ENCODE peak calls at places on chromosomes 4 and X, in eight cellular contexts. One of them, this sample, is unnamed.

GRCh38 chr4:125421547-125421946 is 106.8 kb downstream of the FAT4 start:
- DNase-seq in GM12878: no peak
- DNase-seq in HCT116: no peak
- DNase-seq in GM23338: no peak
- DNase-seq in H1: no peak
- DNase-seq in endothelial cell of umbilical vein: peak; percentile 68
- DNase-seq in HepG2: no peak
- DNase-seq in K562: no peak
- DNase-seq in this sample: no peak

GRCh38 chr4:19002170-19002569 is 980.6 kb upstream of the LCORL start:
- DNase-seq in GM12878: no peak
- DNase-seq in HepG2: no peak
- DNase-seq in GM23338: peak; percentile 41
- DNase-seq in endothelial cell of umbilical vein: no peak
- DNase-seq in H1: no peak
- DNase-seq in HCT116: no peak
- DNase-seq in K562: no peak
- DNase-seq in this sample: no peak

GRCh38 chrX:123219916-123220315 is 35.8 kb downstream of the GRIA3 start:
- DNase-seq in HepG2: peak; percentile 11
- DNase-seq in H1: no peak
- DNase-seq in GM12878: no peak
- DNase-seq in K562: no peak
- DNase-seq in endothelial cell of umbilical vein: no peak
- DNase-seq in HCT116: no peak
- DNase-seq in GM23338: peak; percentile 5
- DNase-seq in this sample: no peak

GRCh38 chrX:21798677-21799219 is 40.7 kb upstream of the MBTPS2 start:
- DNase-seq in H1: no peak
- DNase-seq in GM23338: no peak
- DNase-seq in HepG2: peak; percentile 66
- DNase-seq in HCT116: peak; percentile 84
- DNase-seq in K562: no peak
- DNase-seq in endothelial cell of umbilical vein: no peak
- DNase-seq in GM12878: no peak
- DNase-seq in this sample: no peak

GRCh38 chr4:4327652-4328121 is 37.6 kb downstream of the ZBTB49 start:
- DNase-seq in endothelial cell of umbilical vein: peak; percentile 10
- DNase-seq in GM23338: peak; percentile 91
- DNase-seq in GM12878: no peak
- DNase-seq in K562: peak; percentile 81
- DNase-seq in HepG2: peak; percentile 62
- DNase-seq in H1: peak; percentile 86
- DNase-seq in HCT116: no peak
- DNase-seq in this sample: no peak

GRCh38 chrX:124507276-124507675 is 160.9 kb downstream of the SH2D1A start:
- DNase-seq in HepG2: no peak
- DNase-seq in HCT116: no peak
- DNase-seq in endothelial cell of umbilical vein: no peak
- DNase-seq in GM12878: no peak
- DNase-seq in GM23338: no peak
- DNase-seq in H1: no peak
- DNase-seq in K562: no peak
- DNase-seq in this sample: no peak

GRCh38 chr4:55397024-55397520 is 1.3 kb downstream of the TMEM165 start:
- DNase-seq in endothelial cell of umbilical vein: peak; percentile 28
- DNase-seq in HepG2: no peak
- DNase-seq in H1: no peak
- DNase-seq in GM12878: no peak
- DNase-seq in HCT116: no peak
- DNase-seq in GM23338: no peak
- DNase-seq in K562: no peak
- DNase-seq in this sample: no peak

GRCh38 chrX:1435241-1435900 is 17.3 kb downstream of the ASMTL start:
- DNase-seq in GM23338: no peak
- DNase-seq in H1: no peak
- DNase-seq in HCT116: no peak
- DNase-seq in HepG2: no peak
- DNase-seq in GM12878: no peak
- DNase-seq in K562: no peak
- DNase-seq in endothelial cell of umbilical vein: no peak
- DNase-seq in this sample: no peak

GRCh38 chrX:15204130-15204751 is 65.6 kb downstream of the ASB9 start:
- DNase-seq in HepG2: no peak
- DNase-seq in K562: no peak
- DNase-seq in GM23338: no peak
- DNase-seq in H1: no peak
- DNase-seq in HCT116: no peak
- DNase-seq in GM12878: peak; percentile 33
- DNase-seq in endothelial cell of umbilical vein: no peak
- DNase-seq in this sample: no peak

GRCh38 chr4:5924466-5925125 is 31.7 kb upstream of the CRMP1 start:
- DNase-seq in GM23338: no peak
- DNase-seq in GM12878: no peak
- DNase-seq in HepG2: no peak
- DNase-seq in K562: no peak
- DNase-seq in HCT116: no peak
- DNase-seq in H1: no peak
- DNase-seq in endothelial cell of umbilical vein: no peak
- DNase-seq in this sample: no peak
- TF ChIP-seq EZH2 in GM23338: no peak
- TF ChIP-seq EZH2 in GM12878: no peak
- TF ChIP-seq EZH2 in HepG2: no peak
- TF ChIP-seq EZH2 in K562: no peak
- TF ChIP-seq EZH2 in HCT116: no peak
- TF ChIP-seq EZH2 in H1: no peak
- TF ChIP-seq EZH2 in endothelial cell of umbilical vein: no peak
- TF ChIP-seq EZH2 in this sample: no peak

GRCh38 chrX:152735101-152735500 is 1.5 kb downstream of the MAGEA12 start:
- DNase-seq in HCT116: no peak
- DNase-seq in HepG2: no peak
- DNase-seq in H1: no peak
- DNase-seq in endothelial cell of umbilical vein: no peak
- DNase-seq in K562: peak; percentile 5
- DNase-seq in GM12878: no peak
- DNase-seq in GM23338: no peak
- DNase-seq in this sample: no peak

GRCh38 chrX:152738560-152738959 is 5.0 kb downstream of the MAGEA12 start:
- DNase-seq in K562: no peak
- DNase-seq in GM23338: no peak
- DNase-seq in HepG2: no peak
- DNase-seq in endothelial cell of umbilical vein: no peak
- DNase-seq in HCT116: no peak
- DNase-seq in H1: no peak
- DNase-seq in GM12878: no peak
- DNase-seq in this sample: no peak

GRCh38 chrX:152735860-152736511 is 2.4 kb downstream of the MAGEA12 start:
- DNase-seq in GM23338: no peak
- DNase-seq in K562: no peak
- DNase-seq in HCT116: no peak
- DNase-seq in HepG2: no peak
- DNase-seq in H1: no peak
- DNase-seq in GM12878: no peak
- DNase-seq in endothelial cell of umbilical vein: no peak
- DNase-seq in this sample: no peak

DNA sequence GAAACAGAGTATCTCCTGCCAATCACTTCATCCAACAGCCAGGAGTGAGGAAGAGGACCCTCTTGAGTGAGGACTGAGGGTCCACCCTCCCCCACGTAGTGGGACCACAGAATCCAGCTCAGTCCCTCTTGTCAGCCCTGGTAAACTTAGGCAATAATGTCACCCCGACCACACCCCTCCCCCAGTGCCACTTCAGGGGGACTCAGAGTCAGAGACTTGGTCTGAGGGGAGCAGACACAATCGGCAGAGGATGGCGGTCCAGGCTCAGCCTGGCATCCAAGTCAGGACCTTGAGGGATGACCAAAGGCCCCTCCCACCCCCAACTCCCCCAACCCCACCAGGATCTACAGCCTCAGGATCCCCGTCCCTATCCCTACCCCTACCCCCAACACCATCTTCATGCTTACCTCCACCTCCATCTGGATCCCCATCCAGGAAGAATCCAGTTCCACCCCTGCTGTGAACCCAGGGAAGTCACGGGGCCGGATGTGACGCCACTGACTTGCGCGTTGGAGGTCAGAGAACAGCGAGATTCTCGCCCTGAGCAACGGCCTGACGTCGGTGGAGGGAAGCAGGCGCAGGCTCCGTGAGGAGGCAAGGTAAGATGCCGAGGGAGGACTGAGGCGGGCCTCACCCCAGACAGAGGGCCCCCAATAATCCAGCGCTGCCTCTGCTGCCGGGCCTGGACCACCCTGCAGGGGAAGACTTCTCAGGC is at the start of the genes CSAG1 and MAGEA12:
- DNase-seq in HCT116: no peak
- DNase-seq in K562: peak; percentile 75
- DNase-seq in H1: no peak
- DNase-seq in GM12878: no peak
- DNase-seq in HepG2: no peak
- DNase-seq in endothelial cell of umbilical vein: no peak
- DNase-seq in GM23338: no peak
- DNase-seq in this sample: no peak
- TF ChIP-seq POLR2AphosphoS5 in HCT116: no peak
- TF ChIP-seq POLR2AphosphoS5 in K562: peak; percentile 54
- TF ChIP-seq POLR2AphosphoS5 in H1: no peak
- TF ChIP-seq POLR2AphosphoS5 in GM12878: no peak
- TF ChIP-seq POLR2AphosphoS5 in HepG2: no peak
- TF ChIP-seq POLR2AphosphoS5 in endothelial cell of umbilical vein: no peak
- TF ChIP-seq POLR2AphosphoS5 in GM23338: no peak
- TF ChIP-seq POLR2AphosphoS5 in this sample: no peak

DNA sequence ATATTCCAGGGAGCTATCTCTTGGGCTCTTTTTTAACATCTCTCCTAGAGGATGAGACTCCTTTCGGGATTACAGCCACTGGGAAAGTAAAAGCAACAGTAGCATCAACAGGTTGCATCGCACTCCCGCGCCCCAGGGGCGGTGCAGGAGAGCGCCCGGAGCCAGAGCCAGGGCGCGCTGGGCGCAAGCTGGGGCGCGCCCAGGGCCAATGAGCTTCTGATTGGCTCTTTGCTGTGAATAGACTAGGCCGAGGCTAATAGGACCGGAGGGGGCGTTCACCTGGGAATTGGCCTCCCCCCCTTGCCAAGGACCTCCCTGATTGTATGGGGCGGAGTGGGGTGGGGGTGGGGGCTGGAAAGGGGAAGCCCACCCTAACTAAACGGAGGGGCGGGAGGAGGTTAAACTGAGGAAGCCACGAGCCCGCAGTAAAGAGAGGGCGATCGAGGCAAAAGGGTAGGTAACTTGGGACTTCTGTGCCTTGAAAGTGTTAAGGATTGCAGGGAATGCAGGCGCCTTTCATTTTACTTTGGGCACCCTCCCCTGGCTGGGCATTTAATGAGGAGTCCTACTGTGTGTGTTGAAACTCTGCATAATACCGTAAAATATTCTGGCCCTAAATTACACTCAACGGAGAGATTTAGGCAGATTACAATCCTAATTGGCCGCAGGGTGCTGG is 1.1 kb upstream of the ATOH1 start:
- DNase-seq in HepG2: no peak
- DNase-seq in GM23338: peak; percentile 92
- DNase-seq in H1: peak; percentile 78
- DNase-seq in GM12878: no peak
- DNase-seq in HCT116: no peak
- DNase-seq in endothelial cell of umbilical vein: no peak
- DNase-seq in K562: no peak
- DNase-seq in this sample: no peak
- TF ChIP-seq EZH2 in HepG2: no peak
- TF ChIP-seq EZH2 in GM23338: no peak
- TF ChIP-seq EZH2 in H1: peak; percentile 45
- TF ChIP-seq EZH2 in GM12878: no peak
- TF ChIP-seq EZH2 in HCT116: no peak
- TF ChIP-seq EZH2 in endothelial cell of umbilical vein: no peak
- TF ChIP-seq EZH2 in K562: no peak
- TF ChIP-seq EZH2 in this sample: no peak

GRCh38 chr4:1345905-1346780 is 865 bp upstream of the UVSSA start:
- DNase-seq in endothelial cell of umbilical vein: peak; percentile 61
- DNase-seq in H1: peak; percentile 59
- DNase-seq in GM12878: no peak
- DNase-seq in K562: peak; percentile 66
- DNase-seq in HepG2: peak; percentile 34
- DNase-seq in GM23338: peak; percentile 76
- DNase-seq in HCT116: no peak
- DNase-seq in this sample: no peak
- TF ChIP-seq POLR2AphosphoS5 in endothelial cell of umbilical vein: no peak
- TF ChIP-seq POLR2AphosphoS5 in H1: no peak
- TF ChIP-seq POLR2AphosphoS5 in GM12878: no peak
- TF ChIP-seq POLR2AphosphoS5 in K562: no peak
- TF ChIP-seq POLR2AphosphoS5 in HepG2: no peak
- TF ChIP-seq POLR2AphosphoS5 in GM23338: no peak
- TF ChIP-seq POLR2AphosphoS5 in HCT116: peak; percentile 74
- TF ChIP-seq POLR2AphosphoS5 in this sample: no peak

DNA sequence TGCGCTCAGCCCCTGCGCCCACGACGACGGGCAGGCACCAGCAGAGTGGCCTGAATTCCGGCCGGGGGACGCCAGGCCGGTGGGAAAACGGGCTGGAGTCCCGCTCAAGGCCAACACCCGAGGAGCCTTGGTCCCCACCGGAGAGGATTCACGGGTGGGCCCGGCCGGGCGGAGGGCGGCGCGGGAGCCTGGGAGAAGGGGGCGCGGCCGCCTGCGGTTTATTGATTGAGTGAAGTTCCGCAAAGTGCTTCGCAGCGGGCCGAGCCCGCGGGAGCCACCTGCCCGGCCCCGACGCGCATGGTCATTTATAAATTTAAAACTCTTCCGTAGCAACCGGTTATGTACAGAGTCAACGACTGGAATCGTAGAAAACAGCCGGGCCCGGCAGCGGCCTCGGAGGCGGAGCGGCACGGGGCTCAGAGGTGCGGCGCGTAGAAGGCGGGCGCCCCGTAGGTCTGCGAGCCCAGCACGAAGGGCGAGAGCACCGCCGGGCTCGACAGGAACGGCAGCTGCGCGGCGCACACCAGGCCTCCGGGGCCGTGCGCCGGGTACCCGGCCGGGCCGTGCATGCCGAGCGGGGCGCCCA is 3.6 kb downstream of the NKX1-1 start:
- DNase-seq in HCT116: no peak
- DNase-seq in K562: no peak
- DNase-seq in GM23338: peak; percentile 63
- DNase-seq in HepG2: no peak
- DNase-seq in H1: no peak
- DNase-seq in endothelial cell of umbilical vein: no peak
- DNase-seq in GM12878: no peak
- DNase-seq in this sample: no peak
- TF ChIP-seq EZH2 in HCT116: no peak
- TF ChIP-seq EZH2 in K562: no peak
- TF ChIP-seq EZH2 in GM23338: peak; percentile 93
- TF ChIP-seq EZH2 in HepG2: no peak
- TF ChIP-seq EZH2 in H1: peak; percentile 88
- TF ChIP-seq EZH2 in endothelial cell of umbilical vein: peak; percentile 86
- TF ChIP-seq EZH2 in GM12878: no peak
- TF ChIP-seq EZH2 in this sample: no peak

DNA sequence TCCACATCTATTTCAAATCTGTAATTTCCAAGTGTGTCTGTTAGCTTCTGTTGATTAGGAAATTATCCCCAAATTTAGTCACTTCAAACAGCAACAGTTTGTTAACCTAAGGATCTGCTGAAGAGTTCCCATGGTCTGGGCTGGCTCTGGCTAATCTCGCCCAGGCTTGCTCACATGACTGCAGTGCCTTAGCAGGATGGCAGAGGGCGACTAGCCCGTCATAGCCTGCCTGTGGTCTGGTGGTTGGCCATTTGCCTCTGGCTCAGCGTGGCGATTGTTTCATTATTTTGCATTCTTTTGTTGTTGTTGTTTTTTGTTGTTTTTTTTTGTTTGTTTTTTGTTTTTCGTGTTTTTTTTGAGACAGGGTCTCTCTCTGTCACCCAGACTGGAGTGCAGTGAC is 264.0 kb downstream of the TRIML1 start:
- DNase-seq in HCT116: no peak
- DNase-seq in K562: no peak
- DNase-seq in GM23338: peak; percentile 63
- DNase-seq in GM12878: no peak
- DNase-seq in endothelial cell of umbilical vein: no peak
- DNase-seq in HepG2: no peak
- DNase-seq in H1: no peak
- DNase-seq in this sample: no peak
- TF ChIP-seq POLR2AphosphoS5 in HCT116: no peak
- TF ChIP-seq POLR2AphosphoS5 in K562: no peak
- TF ChIP-seq POLR2AphosphoS5 in GM23338: no peak
- TF ChIP-seq POLR2AphosphoS5 in GM12878: no peak
- TF ChIP-seq POLR2AphosphoS5 in endothelial cell of umbilical vein: no peak
- TF ChIP-seq POLR2AphosphoS5 in HepG2: no peak
- TF ChIP-seq POLR2AphosphoS5 in H1: no peak
- TF ChIP-seq POLR2AphosphoS5 in this sample: no peak